ENCODE peak calls at places on chromosomes 1 and 21, in ten cellular contexts. R is left ventricle myocardium inferior, D is esophagus muscularis mucosa, O is thyroid gland, U is hepatocyte, B is osteoblast, Y is heart right ventricle, H is body of pancreas, A is pancreas, L is stomach. I is an unnamed sample.

GRCh38 chr1:1198423-1199140 is 7.8 kb downstream of the TNFRSF18 start:
- DNase-seq in D (no peak), H (no peak), U (no peak), O (no peak), R (peak; percentile 12), Y (no peak), A (no peak), B (peak; percentile 80), L (no peak), I (no peak)

GRCh38 chr1:40341509-40342380 is 24.7 kb upstream of the COL9A2 start:
- DNase-seq in H (no peak), D (no peak), R (no peak), B (no peak), Y (no peak), A (no peak), U (no peak), O (no peak), L (no peak), I (no peak)

GRCh38 chr1:151989131-151989868 is 4.4 kb downstream of the S100A10 start:
- DNase-seq in O (peak; percentile 51), Y (peak; percentile 48), H (peak; percentile 17), L (peak; percentile 59), U (peak; percentile 70), A (no peak), B (peak; percentile 96), R (peak; percentile 60), D (no peak), I (peak; percentile 79)

GRCh38 chr21:41477641-41478318 is 30.2 kb downstream of the TMPRSS2 start:
- DNase-seq in H (peak; percentile 83), L (peak; percentile 69), A (peak; percentile 67), D (no peak), R (no peak), O (peak; percentile 58), U (no peak), B (peak; percentile 77), Y (no peak), I (no peak)

GRCh38 chr1:155983191-155984023 is 5.1 kb upstream of the ARHGEF2 start:
- DNase-seq in A (peak; percentile 73), R (peak; percentile 80), U (peak; percentile 76), H (no peak), O (no peak), Y (peak; percentile 82), D (no peak), B (peak; percentile 96), L (no peak), I (peak; percentile 75)

GRCh38 chr1:171563675-171564074 is 58.4 kb upstream of the MYOCOS start:
- DNase-seq in A (no peak), R (no peak), O (no peak), H (no peak), Y (no peak), U (no peak), L (no peak), B (no peak), D (no peak), I (no peak)

GRCh38 chr1:226877669-226878068 is 7.3 kb downstream of the PSEN2 start:
- DNase-seq in A (no peak), R (no peak), D (no peak), B (no peak), Y (no peak), O (no peak), U (no peak), L (no peak), H (peak; percentile 2), I (no peak)

GRCh38 chr1:229756666-229757065 is 130.6 kb downstream of the URB2 start:
- DNase-seq in R (no peak), L (no peak), O (no peak), Y (no peak), D (peak; percentile 45), A (no peak), B (no peak), H (no peak), U (no peak), I (peak; percentile 72)

GRCh38 chr1:100927276-100927675 is 31.4 kb downstream of the SLC30A7 start:
- DNase-seq in U (no peak), R (no peak), A (no peak), Y (no peak), D (no peak), O (no peak), B (no peak), L (no peak), H (no peak), I (no peak)

GRCh38 chr1:17665950-17666720 is 89.0 kb upstream of the ACTL8 start:
- DNase-seq in H (no peak), B (peak; percentile 93), R (no peak), A (no peak), L (no peak), O (no peak), Y (no peak), U (no peak), D (no peak), I (no peak)

GRCh38 chr21:45809421-45809820 is 165.9 kb downstream of the PCBP3 start:
- DNase-seq in D (no peak), B (no peak), O (no peak), A (no peak), R (no peak), H (no peak), U (no peak), Y (no peak), L (no peak), I (no peak)

GRCh38 chr1:56216173-56216572 is 363.2 kb downstream of the PLPP3 start:
- DNase-seq in O (no peak), D (peak; percentile 84), A (no peak), U (no peak), B (no peak), Y (no peak), R (no peak), L (no peak), H (no peak), I (no peak)

GRCh38 chr1:160117300-160117699 is 1.7 kb downstream of the ATP1A2 start:
- DNase-seq in D (no peak), U (no peak), Y (no peak), O (no peak), A (no peak), H (no peak), R (no peak), B (peak; percentile 59), L (no peak), I (no peak)

GRCh38 chr1:99326215-99326949 is 62.1 kb downstream of the PLPPR4 start:
- DNase-seq in R (no peak), L (no peak), D (no peak), O (no peak), U (no peak), B (no peak), Y (no peak), H (no peak), A (no peak), I (no peak)

GRCh38 chr1:213970193-213970592 is 17.6 kb upstream of the PROX1 start:
- DNase-seq in A (no peak), D (no peak), R (no peak), H (no peak), O (no peak), Y (no peak), U (no peak), B (no peak), L (no peak), I (no peak)

GRCh38 chr21:45059121-45059520 is 15.3 kb upstream of the ADARB1 start:
- DNase-seq in U (no peak), A (no peak), O (no peak), D (no peak), B (no peak), R (no peak), H (no peak), Y (no peak), L (no peak), I (no peak)

GRCh38 chr1:215569987-215570824 is 3.1 kb downstream of the KCTD3 start:
- DNase-seq in O (no peak), H (no peak), U (no peak), B (peak; percentile 85), A (no peak), L (no peak), R (no peak), D (no peak), Y (no peak), I (no peak)

GRCh38 chr1:184033711-184034167 is 3.8 kb downstream of the COLGALT2 start:
- DNase-seq in R (no peak), D (no peak), H (no peak), L (no peak), A (no peak), B (peak; percentile 75), Y (no peak), U (no peak), O (no peak), I (no peak)

GRCh38 chr1:234866007-234866866 is 256.3 kb upstream of the IRF2BP2 start:
- DNase-seq in D (no peak), O (no peak), A (peak; percentile 46), B (peak; percentile 93), H (peak; percentile 48), R (no peak), Y (peak; percentile 55), L (peak; percentile 50), U (peak; percentile 83), I (peak; percentile 91)

GRCh38 chr21:39083377-39084008 is 99.8 kb downstream of the PSMG1 start:
- DNase-seq in B (no peak), A (no peak), D (no peak), H (no peak), Y (no peak), L (peak; percentile 41), U (peak; percentile 68), O (peak; percentile 30), R (no peak), I (peak; percentile 75)
- H3K27ac ChIP-seq in B (no peak overlapping the region), A (no peak overlapping the region), D (no peak overlapping the region), H (no peak overlapping the region), Y (no peak overlapping the region), L (peak overlapping the region; percentile 51), U (peak overlapping the region; percentile 61), O (peak overlapping the region; percentile 72), R (no peak overlapping the region), I (peak overlapping the region; percentile 94)

DNA sequence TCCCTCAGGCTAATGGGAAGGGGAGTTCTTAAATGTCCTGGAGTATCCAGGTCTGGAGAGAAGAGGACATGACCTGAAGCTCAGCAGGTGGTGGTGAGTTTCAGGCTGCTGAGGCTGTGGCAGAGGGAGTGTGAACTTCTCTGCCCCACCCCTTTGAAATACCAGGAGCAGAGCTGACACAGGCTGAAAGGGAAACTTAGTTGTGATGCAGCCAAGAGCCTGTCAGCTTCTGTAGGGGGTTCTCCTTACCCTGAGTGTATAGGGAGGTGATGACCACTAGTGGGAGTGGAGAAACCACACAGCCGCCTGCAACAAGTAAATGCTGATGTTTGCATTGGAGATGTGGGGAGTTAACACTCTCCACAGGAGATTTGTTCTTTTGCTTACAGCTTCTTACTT is 152.3 kb downstream of the FCRL5 start:
- DNase-seq in A (no peak), O (no peak), L (no peak), R (no peak), B (no peak), D (peak; percentile 62), H (no peak), Y (no peak), U (peak; percentile 41), I (no peak)
- TF ChIP-seq CTCF in A (no peak), O (no peak), L (no peak), R (no peak), B (no peak), D (no peak), H (no peak), Y (no peak), U (no peak), I (no peak)

GRCh38 chr1:28236656-28237331 is 870 bp downstream of the ATP5IF1 start:
- DNase-seq in O (no peak), R (no peak), B (peak; percentile 58), L (no peak), H (no peak), Y (no peak), D (no peak), U (no peak), A (no peak), I (no peak)
- H3K27ac ChIP-seq in O (peak overlapping the region; percentile 77), R (peak overlapping the region; percentile 92), B (peak overlapping the region; percentile 48), L (peak overlapping the region; percentile 88), H (peak overlapping the region; percentile 83), Y (peak overlapping the region; percentile 92), D (peak overlapping the region; percentile 87), U (peak overlapping the region; percentile 89), A (no peak overlapping the region), I (peak overlapping the region; percentile 85)

GRCh38 chr1:25517476-25518394 is 25.7 kb upstream of the LDLRAP1 start:
- DNase-seq in Y (no peak), R (no peak), L (no peak), A (no peak), B (no peak), D (no peak), H (no peak), O (no peak), U (no peak), I (no peak)
- TF ChIP-seq CTCF in Y (no peak), R (no peak), L (no peak), A (no peak), B (no peak), D (no peak), H (no peak), O (no peak), U (no peak), I (no peak)